ENCODE peak calls at places on chromosomes 12 and 14, in four cellular contexts. N is tibial artery; R is activated CD8-positive, alpha-beta memory T cell treated with anti-CD3 and anti-CD28 coated beads for 48 hours; M is astrocyte. K is an unnamed sample.

GRCh38 chr12:47855502-47855901 is 35.8 kb upstream of the HDAC7 start:
- DNase-seq in N (peak), R (no peak), M (no peak), K (no peak)

GRCh38 chr14:64400829-64401459 is 12.8 kb downstream of the MTHFD1 start:
- DNase-seq in N (no peak), R (no peak), M (no peak), K (no peak)

GRCh38 chr12:10320643-10321042 is 13.0 kb downstream of the KLRD1 start:
- DNase-seq in N (no peak), R (no peak), M (no peak), K (no peak)

GRCh38 chr14:75607044-75607443 is 28.6 kb downstream of the FLVCR2 start:
- DNase-seq in N (no peak), R (no peak), M (no peak), K (no peak)

GRCh38 chr14:73787760-73788508 is 63.7 kb upstream of the PTGR2 start:
- DNase-seq in N (no peak), R (no peak), M (peak), K (no peak)

GRCh38 chr14:48690349-48690748 is 895.8 kb downstream of the RPS29 start:
- DNase-seq in N (no peak), R (no peak), M (no peak), K (no peak)

GRCh38 chr12:6226002-6226700 is 26.0 kb downstream of the CD9 start:
- DNase-seq in N (peak), R (no peak), M (peak), K (no peak)

GRCh38 chr12:22626429-22626828 is 1.5 kb downstream of the ETNK1 start:
- DNase-seq in N (no peak), R (no peak), M (peak), K (no peak)

GRCh38 chr14:29896354-29896768 is 31.3 kb downstream of the PRKD1 start:
- DNase-seq in N (no peak), R (no peak), M (no peak), K (no peak)

GRCh38 chr14:90676859-90677258 is 139.4 kb downstream of the TTC7B start:
- DNase-seq in N (no peak), R (no peak), M (peak), K (no peak)

GRCh38 chr12:108768591-108769500 is 37.5 kb upstream of the CORO1C start:
- DNase-seq in N (peak), R (peak), M (no peak), K (no peak)

GRCh38 chr12:75439930-75440329 is 40.6 kb upstream of the GLIPR1 start:
- DNase-seq in N (no peak), R (no peak), M (no peak), K (no peak)

GRCh38 chr14:89504602-89505320 is 87.7 kb upstream of the FOXN3 start:
- DNase-seq in N (no peak), R (no peak), M (peak), K (no peak)

GRCh38 chr12:6996040-6996441 is 22.2 kb downstream of the LPCAT3 start:
- DNase-seq in N (no peak), R (no peak), M (peak), K (no peak)

GRCh38 chr14:51219473-51220448 is 20.3 kb upstream of the TMX1 start:
- DNase-seq in N (no peak), R (no peak), M (peak), K (no peak)

GRCh38 chr12:124854637-124855184 is 9.0 kb downstream of the SCARB1 start:
- DNase-seq in N (no peak), R (no peak), M (no peak), K (no peak)

GRCh38 chr14:37047996-37048395 is 124.4 kb downstream of the SLC25A21 start:
- DNase-seq in N (no peak), R (no peak), M (peak), K (no peak)

GRCh38 chr14:101024686-101025085 is 121.2 kb upstream of the RTL1 start:
- DNase-seq in N (peak), R (no peak), M (no peak), K (no peak)

GRCh38 chr14:73655851-73656250 is 11.1 kb downstream of the DNAL1 start:
- DNase-seq in N (no peak), R (no peak), M (no peak), K (no peak)

GRCh38 chr12:132422057-132423043 is 67.6 kb upstream of the FBRSL1 start:
- DNase-seq in N (no peak), R (no peak), M (no peak), K (no peak)

GRCh38 chr12:108939594-108939993 is 59.7 kb downstream of the DAO start:
- DNase-seq in N (no peak), R (no peak), M (peak), K (no peak)

GRCh38 chr12:48514728-48515127 is 10.7 kb upstream of the OR8S1 start:
- DNase-seq in N (no peak), R (no peak), M (no peak), K (no peak)

GRCh38 chr12:34400986-34401658 is 378.8 kb downstream of the ALG10 start:
- DNase-seq in N (peak), R (no peak), M (no peak), K (peak)

GRCh38 chr12:78931466-78931990 is 67.0 kb downstream of the SYT1 start:
- DNase-seq in N (no peak), R (no peak), M (no peak), K (no peak)

GRCh38 chr12:119990382-119990874 is 1.4 kb downstream of the BICDL1 start:
- DNase-seq in N (no peak), R (no peak), M (no peak), K (no peak)

GRCh38 chr14:89870335-89870734 is 84.2 kb downstream of the EFCAB11 start:
- DNase-seq in N (no peak), R (no peak), M (peak), K (no peak)

GRCh38 chr14:78022059-78022458 is 148.1 kb upstream of the NRXN3 start:
- DNase-seq in N (no peak), R (peak), M (peak), K (no peak)

GRCh38 chr12:110995016-110995415 is 74.6 kb upstream of the MYL2 start:
- DNase-seq in N (no peak), R (no peak), M (no peak), K (no peak)

GRCh38 chr12:5556033-5556614 is 124.2 kb downstream of the NTF3 start:
- DNase-seq in N (no peak), R (no peak), M (no peak), K (no peak)

GRCh38 chr14:24959791-24960331 is 90.1 kb downstream of the STXBP6 start:
- DNase-seq in N (no peak), R (no peak), M (no peak), K (no peak)

GRCh38 chr14:90836692-90837063 is 20.4 kb upstream of the TTC7B start:
- DNase-seq in N (peak), R (no peak), M (no peak), K (no peak)

GRCh38 chr14:75369506-75369905 is 58.3 kb upstream of the JDP2 start:
- DNase-seq in N (no peak), R (no peak), M (no peak), K (no peak)

GRCh38 chr14:87628129-87628528 is 364.9 kb downstream of the GALC start:
- DNase-seq in N (no peak), R (no peak), M (peak), K (no peak)

GRCh38 chr12:116601933-116602809 is 43.0 kb downstream of the MAP1LC3B2 start:
- DNase-seq in N (no peak), R (no peak), M (no peak), K (no peak)

GRCh38 chr14:71060795-71061455 is 153.7 kb downstream of the PCNX1 start:
- DNase-seq in N (no peak), R (no peak), M (peak), K (no peak)